ENCODE peak calls at places on chromosomes 11 and 22, in four cellular contexts. G is T-helper 1 cell, J is fibroblast of pulmonary artery, C is pulmonary artery endothelial cell. H is an unnamed sample.

GRCh38 chr11:124863137-124863825 is 2.0 kb upstream of the ROBO3 start:
- DNase-seq in G (no peak), J (peak), C (no peak), H (no peak)

GRCh38 chr22:30871391-30872281 is 96.9 kb downstream of the MORC2 start:
- DNase-seq in G (no peak), J (no peak), C (no peak), H (no peak)

GRCh38 chr11:112270551-112271180 is 10.0 kb upstream of the PLET1 start:
- DNase-seq in G (no peak), C (no peak), J (no peak), H (no peak)

GRCh38 chr11:117314840-117315239 is 1.2 kb downstream of the BACE1 start:
- DNase-seq in G (no peak), J (no peak), C (no peak), H (no peak)

GRCh38 chr11:46183819-46184218 is 62.6 kb upstream of the PHF21A start:
- DNase-seq in J (peak), C (no peak), G (no peak), H (no peak)

GRCh38 chr22:43270314-43270908 is 72.8 kb downstream of the SCUBE1 start:
- DNase-seq in J (no peak), C (no peak), G (no peak), H (no peak)

GRCh38 chr22:49929553-49929979 is 11.1 kb downstream of the CRELD2 start:
- DNase-seq in C (no peak), J (peak), G (peak), H (peak)

GRCh38 chr11:2257023-2257700 is 13.2 kb downstream of the ASCL2 start:
- DNase-seq in C (no peak), G (no peak), J (no peak), H (no peak)

GRCh38 chr11:131760191-131760951 is 390.0 kb downstream of the NTM start:
- DNase-seq in C (no peak), J (peak), G (no peak), H (no peak)

GRCh38 chr11:1948389-1948788 is 1.3 kb downstream of the MRPL23 start:
- DNase-seq in C (no peak), G (no peak), J (no peak), H (no peak)

GRCh38 chr11:88434333-88434976 is 96.9 kb upstream of the CTSC start:
- DNase-seq in G (peak), C (no peak), J (no peak), H (no peak)

GRCh38 chr11:119504366-119504765 is 81.4 kb upstream of the THY1 start:
- DNase-seq in J (no peak), C (no peak), G (no peak), H (no peak)

GRCh38 chr11:76062733-76063132 is 143.6 kb downstream of the WNT11 start:
- DNase-seq in C (no peak), J (no peak), G (no peak), H (no peak)

GRCh38 chr11:65646921-65647701 is 9.2 kb downstream of the SIPA1 start:
- DNase-seq in G (no peak), C (no peak), J (peak), H (no peak)

GRCh38 chr11:118663381-118663780 is 16.1 kb downstream of the TREH start:
- DNase-seq in C (no peak), G (no peak), J (no peak), H (no peak)

GRCh38 chr11:889686-890475 is 20.7 kb downstream of the CHID1 start:
- DNase-seq in J (no peak), C (no peak), G (no peak), H (no peak)

GRCh38 chr22:30495041-30495784 is 10.3 kb downstream of the SEC14L4 start:
- DNase-seq in G (no peak), J (no peak), C (no peak), H (no peak)

GRCh38 chr11:61120099-61120864 is 18.0 kb downstream of the CD5 start:
- DNase-seq in G (no peak), J (no peak), C (no peak), H (no peak)

GRCh38 chr22:35021166-35021565 is 44.8 kb upstream of the ISX start:
- DNase-seq in J (no peak), G (no peak), C (no peak), H (no peak)

GRCh38 chr22:17264321-17265052 is 45.3 kb upstream of the ADA2 start:
- DNase-seq in J (peak), G (no peak), C (no peak), H (no peak)

GRCh38 chr11:124474779-124475178 is 29.3 kb upstream of the OR8B8 start:
- DNase-seq in C (no peak), G (no peak), J (no peak), H (no peak)

GRCh38 chr22:25880524-25880923 is 138.5 kb downstream of the MYO18B start:
- DNase-seq in J (no peak), G (no peak), C (no peak), H (no peak)

GRCh38 chr11:17217395-17217794 is 9.6 kb upstream of the PIK3C2A start:
- DNase-seq in G (no peak), J (no peak), C (no peak), H (no peak)

GRCh38 chr11:3047637-3048036 is 9.6 kb downstream of the CARS1 start:
- DNase-seq in G (no peak), J (no peak), C (no peak), H (no peak)

GRCh38 chr11:72078477-72078876 is 1.9 kb downstream of the NUMA1 start:
- DNase-seq in C (no peak), G (no peak), J (no peak), H (no peak)

GRCh38 chr11:87263979-87264378 is 226.2 kb downstream of the TMEM135 start:
- DNase-seq in C (no peak), G (no peak), J (no peak), H (no peak)

GRCh38 chr11:82546556-82547162 is 187.0 kb downstream of the FAM181B start:
- DNase-seq in G (no peak), C (no peak), J (no peak), H (no peak)

GRCh38 chr22:16954060-16954403 is 54.0 kb downstream of the GAB4 start:
- DNase-seq in G (no peak), J (no peak), C (no peak), H (no peak)

GRCh38 chr11:85740464-85741400 is 54.7 kb upstream of the CCDC89 start:
- DNase-seq in G (no peak), C (no peak), J (no peak), H (no peak)

GRCh38 chr22:26589845-26590524 is at the start of gene TPST2:
- DNase-seq in J (peak), G (peak), C (no peak), H (peak)

GRCh38 chr11:71248251-71248570 is 4.2 kb downstream of the SHANK2 start:
- DNase-seq in C (no peak), J (no peak), G (no peak), H (no peak)

GRCh38 chr11:122032317-122032716 is 83.7 kb downstream of the BLID start:
- DNase-seq in J (no peak), C (no peak), G (no peak), H (no peak)

GRCh38 chr11:65896009-65896999 is 3.9 kb downstream of the FOSL1 start:
- DNase-seq in C (no peak), J (no peak), G (no peak), H (no peak)

GRCh38 chr11:69442012-69442806 is 39.3 kb upstream of the LINC01488 start:
- DNase-seq in C (no peak), G (no peak), J (no peak), H (no peak)

GRCh38 chr11:86182976-86183584 is 61.5 kb upstream of the EED start:
- DNase-seq in G (peak), J (no peak), C (no peak), H (peak)

GRCh38 chr11:134445601-134446325 is 33.7 kb upstream of the B3GAT1 start:
- DNase-seq in J (no peak), G (no peak), C (no peak), H (no peak)

GRCh38 chr11:44574620-44575287 is 9.3 kb downstream of the CD82 start:
- DNase-seq in J (peak), G (peak), C (no peak), H (peak)